ENCODE peak calls at places on chromosome 4, in four cellular contexts. One of them, this sample, is unnamed.

GRCh38 chr4:8372506-8373070 is 67.9 kb downstream of the ACOX3 start:
- DNase-seq in H1: no peak
- DNase-seq in HCT116: no peak
- DNase-seq in K562: no peak
- DNase-seq in this sample: no peak

GRCh38 chr4:147928400-147928799 is 196.5 kb downstream of the ARHGAP10 start:
- DNase-seq in H1: no peak
- DNase-seq in K562: no peak
- DNase-seq in HCT116: no peak
- DNase-seq in this sample: no peak

GRCh38 chr4:3851881-3852280 is 85.7 kb downstream of the ADRA2C start:
- DNase-seq in HCT116: no peak
- DNase-seq in H1: no peak
- DNase-seq in K562: no peak
- DNase-seq in this sample: no peak

GRCh38 chr4:94995684-94996394 is 238.1 kb downstream of the BMPR1B start:
- DNase-seq in K562: no peak
- DNase-seq in HCT116: no peak
- DNase-seq in H1: no peak
- DNase-seq in this sample: no peak

GRCh38 chr4:82890602-82890912 is 396 bp downstream of the SEC31A start:
- DNase-seq in H1: no peak
- DNase-seq in HCT116: no peak
- DNase-seq in K562: no peak
- DNase-seq in this sample: no peak

GRCh38 chr4:40672528-40673522 is 43.2 kb upstream of the RBM47 start:
- DNase-seq in HCT116: peak; percentile 78
- DNase-seq in K562: no peak
- DNase-seq in H1: no peak
- DNase-seq in this sample: peak; percentile 98

GRCh38 chr4:19947349-19947748 is 304.4 kb upstream of the SLIT2 start:
- DNase-seq in H1: no peak
- DNase-seq in HCT116: no peak
- DNase-seq in K562: no peak
- DNase-seq in this sample: no peak

GRCh38 chr4:158182736-158183135 is 9.9 kb upstream of the GASK1B start:
- DNase-seq in H1: no peak
- DNase-seq in K562: no peak
- DNase-seq in HCT116: no peak
- DNase-seq in this sample: no peak

GRCh38 chr4:89276296-89276695 is 31.3 kb downstream of the GPRIN3 start:
- DNase-seq in H1: no peak
- DNase-seq in HCT116: no peak
- DNase-seq in K562: no peak
- DNase-seq in this sample: no peak

GRCh38 chr4:40843696-40844095 is 93.9 kb downstream of the NSUN7 start:
- DNase-seq in H1: no peak
- DNase-seq in K562: no peak
- DNase-seq in HCT116: no peak
- DNase-seq in this sample: no peak

GRCh38 chr4:94126669-94127068 is 81.0 kb upstream of the SMARCAD1 start:
- DNase-seq in HCT116: peak; percentile 15
- DNase-seq in K562: no peak
- DNase-seq in H1: no peak
- DNase-seq in this sample: no peak

GRCh38 chr4:123198706-123199105 is 197.9 kb upstream of the SPRY1 start:
- DNase-seq in H1: no peak
- DNase-seq in HCT116: no peak
- DNase-seq in K562: no peak
- DNase-seq in this sample: no peak

GRCh38 chr4:72809208-72809607 is 240.2 kb upstream of the ADAMTS3 start:
- DNase-seq in K562: no peak
- DNase-seq in H1: no peak
- DNase-seq in HCT116: no peak
- DNase-seq in this sample: no peak

GRCh38 chr4:6562931-6563901 is 11.8 kb upstream of the MAN2B2 start:
- DNase-seq in H1: peak; percentile 67
- DNase-seq in HCT116: no peak
- DNase-seq in K562: peak; percentile 80
- DNase-seq in this sample: no peak

GRCh38 chr4:126233483-126233882 is 918.7 kb downstream of the FAT4 start:
- DNase-seq in HCT116: no peak
- DNase-seq in K562: no peak
- DNase-seq in H1: no peak
- DNase-seq in this sample: no peak

GRCh38 chr4:15420642-15421041 is 7.2 kb upstream of the C1QTNF7 start:
- DNase-seq in K562: no peak
- DNase-seq in H1: no peak
- DNase-seq in HCT116: no peak
- DNase-seq in this sample: no peak

GRCh38 chr4:25098964-25099843 is 61.0 kb downstream of the SEPSECS start:
- DNase-seq in H1: no peak
- DNase-seq in HCT116: no peak
- DNase-seq in K562: peak; percentile 27
- DNase-seq in this sample: no peak

GRCh38 chr4:147802346-147802745 is 70.5 kb downstream of the ARHGAP10 start:
- DNase-seq in HCT116: no peak
- DNase-seq in K562: no peak
- DNase-seq in H1: no peak
- DNase-seq in this sample: no peak

GRCh38 chr4:101910786-101911373 is 120.3 kb downstream of the BANK1 start:
- DNase-seq in HCT116: no peak
- DNase-seq in K562: no peak
- DNase-seq in H1: no peak
- DNase-seq in this sample: no peak

GRCh38 chr4:2852481-2852881 is 8.8 kb downstream of the ADD1 start:
- DNase-seq in K562: no peak
- DNase-seq in H1: no peak
- DNase-seq in HCT116: no peak
- DNase-seq in this sample: peak; percentile 59

GRCh38 chr4:73104695-73105094 is 35.2 kb upstream of the COX18 start:
- DNase-seq in HCT116: no peak
- DNase-seq in H1: no peak
- DNase-seq in K562: no peak
- DNase-seq in this sample: no peak

GRCh38 chr4:42671431-42672194 is 14.7 kb upstream of the ATP8A1 start:
- DNase-seq in HCT116: no peak
- DNase-seq in K562: no peak
- DNase-seq in H1: no peak
- DNase-seq in this sample: no peak

GRCh38 chr4:24768006-24768405 is 27.4 kb upstream of the SOD3 start:
- DNase-seq in H1: no peak
- DNase-seq in K562: no peak
- DNase-seq in HCT116: no peak
- DNase-seq in this sample: no peak

GRCh38 chr4:105186701-105187158 is 40.1 kb downstream of the TET2 start:
- DNase-seq in H1: no peak
- DNase-seq in HCT116: no peak
- DNase-seq in K562: no peak
- DNase-seq in this sample: no peak

GRCh38 chr4:138736362-138736761 is 279.2 kb upstream of the NOCT start:
- DNase-seq in H1: no peak
- DNase-seq in HCT116: no peak
- DNase-seq in K562: no peak
- DNase-seq in this sample: no peak

GRCh38 chr4:39528056-39528465 is 822 bp upstream of the UGDH start:
- DNase-seq in H1: no peak
- DNase-seq in HCT116: no peak
- DNase-seq in K562: no peak
- DNase-seq in this sample: no peak

GRCh38 chr4:38967260-38968095 is 64.7 kb downstream of the TMEM156 start:
- DNase-seq in K562: no peak
- DNase-seq in H1: no peak
- DNase-seq in HCT116: peak; percentile 74
- DNase-seq in this sample: no peak

GRCh38 chr4:3523146-3523627 is 9.0 kb downstream of the LRPAP1 start:
- DNase-seq in K562: no peak
- DNase-seq in HCT116: no peak
- DNase-seq in H1: no peak
- DNase-seq in this sample: no peak

DNA sequence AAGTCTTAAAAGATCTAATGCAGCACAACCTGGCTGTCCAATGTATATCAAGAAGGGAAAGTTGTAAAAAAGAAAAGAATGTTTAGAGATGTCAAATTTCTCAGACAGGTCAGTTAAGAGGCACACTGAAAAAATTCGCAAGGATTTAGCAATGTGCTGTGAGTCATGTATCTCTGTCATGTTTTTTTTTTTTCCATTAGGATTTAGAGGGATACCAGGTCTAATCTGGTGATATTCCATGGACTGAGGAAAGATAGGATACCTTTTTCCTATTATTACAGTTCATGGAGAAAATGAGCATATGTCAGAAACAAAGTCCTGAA is 815.4 kb upstream of the PCDH10 start:
- DNase-seq in HCT116: no peak
- DNase-seq in H1: no peak
- DNase-seq in K562: no peak
- DNase-seq in this sample: no peak
- TF ChIP-seq SP1 in HCT116: no peak
- TF ChIP-seq SP1 in H1: no peak
- TF ChIP-seq SP1 in K562: no peak
- TF ChIP-seq SP1 in this sample: no peak

GRCh38 chr4:152735302-152735917 is 44.1 kb downstream of the TIGD4 start:
- DNase-seq in K562: peak; percentile 11
- DNase-seq in HCT116: peak; percentile 12
- DNase-seq in H1: no peak
- DNase-seq in this sample: peak; percentile 32

GRCh38 chr4:152735918-152736305 is 43.6 kb downstream of the TIGD4 start:
- DNase-seq in K562: no peak
- DNase-seq in HCT116: no peak
- DNase-seq in H1: no peak
- DNase-seq in this sample: no peak

GRCh38 chr4:152731997-152732396 is 47.5 kb downstream of the TIGD4 start:
- DNase-seq in HCT116: no peak
- DNase-seq in H1: no peak
- DNase-seq in K562: no peak
- DNase-seq in this sample: no peak

GRCh38 chr4:152734699-152735050 is 44.9 kb downstream of the TIGD4 start:
- DNase-seq in HCT116: no peak
- DNase-seq in H1: no peak
- DNase-seq in K562: no peak
- DNase-seq in this sample: no peak

DNA sequence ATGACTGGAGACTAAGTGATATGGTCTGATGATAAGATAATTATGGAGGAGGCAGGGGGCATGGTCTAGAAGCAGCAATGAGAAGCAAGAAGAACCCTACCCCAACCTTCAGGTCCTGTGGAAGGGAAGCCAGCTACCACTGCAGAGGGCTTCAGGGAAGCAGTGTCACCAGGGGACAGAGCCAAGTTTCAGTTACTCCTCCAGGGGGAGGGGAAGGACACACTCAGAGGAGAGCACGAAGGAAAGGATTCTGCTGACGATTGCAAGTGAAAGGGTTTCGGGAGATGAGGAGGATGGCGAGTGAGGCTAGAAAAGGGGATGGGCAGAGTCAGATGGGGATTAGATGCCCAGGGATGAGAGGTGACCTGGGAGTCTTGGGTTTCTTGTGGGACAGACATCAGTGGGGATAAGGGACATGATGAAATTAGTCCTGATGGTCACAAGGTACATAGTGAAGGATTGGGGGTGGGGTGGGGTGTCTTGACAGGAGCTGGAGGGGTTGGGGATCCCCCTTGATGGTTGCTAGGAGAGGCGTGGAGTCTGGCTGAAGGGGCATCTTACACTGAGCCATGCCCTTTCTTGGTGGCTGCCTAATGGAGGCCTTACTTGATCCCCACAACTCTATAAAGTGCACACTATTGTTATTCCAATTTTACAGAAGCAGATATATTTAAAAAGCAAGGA is 45.4 kb downstream of the TIGD4 start:
- DNase-seq in HCT116: no peak
- DNase-seq in K562: no peak
- DNase-seq in H1: no peak
- DNase-seq in this sample: no peak
- TF ChIP-seq EGR1 in HCT116: no peak
- TF ChIP-seq EGR1 in K562: no peak
- TF ChIP-seq EGR1 in H1: no peak
- TF ChIP-seq EGR1 in this sample: no peak

GRCh38 chr4:187289371-187289770 is 565.7 kb upstream of the FAT1 start:
- DNase-seq in K562: no peak
- DNase-seq in H1: no peak
- DNase-seq in HCT116: no peak
- DNase-seq in this sample: no peak

GRCh38 chr4:187294861-187295260 is 571.2 kb upstream of the FAT1 start:
- DNase-seq in H1: no peak
- DNase-seq in K562: no peak
- DNase-seq in HCT116: no peak
- DNase-seq in this sample: no peak
- TF ChIP-seq SP1 in H1: no peak
- TF ChIP-seq SP1 in K562: no peak
- TF ChIP-seq SP1 in HCT116: no peak
- TF ChIP-seq SP1 in this sample: no peak

GRCh38 chr4:28007693-28008092 is 1147.1 kb downstream of the STIM2 start:
- DNase-seq in H1: no peak
- DNase-seq in K562: no peak
- DNase-seq in HCT116: no peak
- DNase-seq in this sample: no peak

GRCh38 chr4:28006021-28006420 is 1145.4 kb downstream of the STIM2 start:
- DNase-seq in K562: no peak
- DNase-seq in HCT116: no peak
- DNase-seq in H1: no peak
- DNase-seq in this sample: no peak

GRCh38 chr4:28001698-28002097 is 1141.1 kb downstream of the STIM2 start:
- DNase-seq in H1: no peak
- DNase-seq in HCT116: no peak
- DNase-seq in K562: no peak
- DNase-seq in this sample: no peak
- TF ChIP-seq EGR1 in H1: no peak
- TF ChIP-seq EGR1 in HCT116: no peak
- TF ChIP-seq EGR1 in K562: no peak
- TF ChIP-seq EGR1 in this sample: no peak

GRCh38 chr4:173218411-173219125 is 50.0 kb downstream of the GALNT7 start:
- DNase-seq in HCT116: peak; percentile 76
- DNase-seq in H1: no peak
- DNase-seq in K562: peak; percentile 60
- DNase-seq in this sample: no peak
- TF ChIP-seq SP1 in HCT116: peak; percentile 54
- TF ChIP-seq SP1 in H1: no peak
- TF ChIP-seq SP1 in K562: no peak
- TF ChIP-seq SP1 in this sample: no peak

DNA sequence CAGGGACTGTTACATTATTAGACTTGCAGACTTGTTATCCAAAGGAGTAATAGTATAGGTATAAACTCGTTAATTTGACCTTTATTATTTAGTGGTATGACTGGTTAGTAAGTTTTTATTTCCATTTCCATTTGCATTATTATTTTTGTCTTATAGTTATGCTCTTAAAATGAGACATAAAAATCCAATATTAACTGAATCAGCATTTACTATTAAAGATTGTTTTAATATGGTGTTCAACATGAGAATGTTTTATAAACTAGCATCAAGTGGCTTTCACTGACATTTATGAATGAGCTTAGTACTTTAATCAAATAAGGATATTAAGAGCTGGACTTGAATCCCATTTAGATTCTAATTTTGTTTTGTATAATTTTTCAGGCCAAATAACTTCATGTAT is 228.1 kb upstream of the HAND2 start:
- DNase-seq in H1: no peak
- DNase-seq in HCT116: no peak
- DNase-seq in K562: no peak
- DNase-seq in this sample: no peak
- TF ChIP-seq EGR1 in H1: no peak
- TF ChIP-seq EGR1 in HCT116: no peak
- TF ChIP-seq EGR1 in K562: no peak
- TF ChIP-seq EGR1 in this sample: no peak

This sample was measured in GM12878.